ENCODE peak calls at places on chromosome 16, in five cellular contexts. One of them, this sample, is unnamed.

GRCh38 chr16:50208460-50208931 is 55.4 kb downstream of the TENT4B start:
- DNase-seq in HFF-Myc: peak
- DNase-seq in epithelial cell of esophagus: peak
- DNase-seq in amniotic stem cell: no peak
- DNase-seq in amygdala: no peak
- DNase-seq in this sample: no peak

GRCh38 chr16:90032664-90033346 is 13.5 kb upstream of the DBNDD1 start:
- DNase-seq in HFF-Myc: no peak
- DNase-seq in epithelial cell of esophagus: no peak
- DNase-seq in amniotic stem cell: no peak
- DNase-seq in amygdala: no peak
- DNase-seq in this sample: no peak

GRCh38 chr16:66953462-66954096 is 7.5 kb upstream of the CES3 start:
- DNase-seq in HFF-Myc: no peak
- DNase-seq in epithelial cell of esophagus: peak
- DNase-seq in amniotic stem cell: no peak
- DNase-seq in amygdala: no peak
- DNase-seq in this sample: no peak

GRCh38 chr16:75860654-75861053 is 134.4 kb upstream of the CPHXL start:
- DNase-seq in HFF-Myc: no peak
- DNase-seq in epithelial cell of esophagus: peak
- DNase-seq in amniotic stem cell: no peak
- DNase-seq in amygdala: peak
- DNase-seq in this sample: no peak

GRCh38 chr16:49022351-49022963 is 259.2 kb downstream of the CBLN1 start:
- DNase-seq in HFF-Myc: no peak
- DNase-seq in epithelial cell of esophagus: peak
- DNase-seq in amniotic stem cell: no peak
- DNase-seq in amygdala: no peak
- DNase-seq in this sample: no peak

GRCh38 chr16:142405-142804 is 3.9 kb upstream of the NPRL3 start:
- DNase-seq in HFF-Myc: no peak
- DNase-seq in epithelial cell of esophagus: no peak
- DNase-seq in amniotic stem cell: no peak
- DNase-seq in amygdala: peak
- DNase-seq in this sample: no peak

GRCh38 chr16:1639282-1639681 is 27.1 kb downstream of the CRAMP1 start:
- DNase-seq in HFF-Myc: no peak
- DNase-seq in epithelial cell of esophagus: no peak
- DNase-seq in amniotic stem cell: no peak
- DNase-seq in amygdala: no peak
- DNase-seq in this sample: no peak

GRCh38 chr16:50947826-50948225 is 203.2 kb downstream of the SALL1 start:
- DNase-seq in HFF-Myc: no peak
- DNase-seq in epithelial cell of esophagus: no peak
- DNase-seq in amniotic stem cell: no peak
- DNase-seq in amygdala: no peak
- DNase-seq in this sample: no peak

GRCh38 chr16:81004646-81005353 is 1.9 kb downstream of the CMC2 start:
- DNase-seq in HFF-Myc: peak
- DNase-seq in epithelial cell of esophagus: peak
- DNase-seq in amniotic stem cell: peak
- DNase-seq in amygdala: no peak
- DNase-seq in this sample: peak

GRCh38 chr16:89330177-89330856 is 112.8 kb downstream of the ZNF778 start:
- DNase-seq in HFF-Myc: no peak
- DNase-seq in epithelial cell of esophagus: peak
- DNase-seq in amniotic stem cell: no peak
- DNase-seq in amygdala: no peak
- DNase-seq in this sample: no peak

GRCh38 chr16:2156025-2156848 is 655 bp downstream of the TRAF7 start:
- DNase-seq in HFF-Myc: no peak
- DNase-seq in epithelial cell of esophagus: peak
- DNase-seq in amniotic stem cell: no peak
- DNase-seq in amygdala: no peak
- DNase-seq in this sample: no peak

GRCh38 chr16:85390511-85391174 is 222.5 kb upstream of the GSE1 start:
- DNase-seq in HFF-Myc: no peak
- DNase-seq in epithelial cell of esophagus: peak
- DNase-seq in amniotic stem cell: no peak
- DNase-seq in amygdala: no peak
- DNase-seq in this sample: no peak

GRCh38 chr16:28846933-28847273 is 755 bp upstream of the TUFM start:
- DNase-seq in HFF-Myc: no peak
- DNase-seq in epithelial cell of esophagus: no peak
- DNase-seq in amniotic stem cell: no peak
- DNase-seq in amygdala: no peak
- DNase-seq in this sample: no peak

GRCh38 chr16:3188925-3189825 is 1.2 kb downstream of the OR1F1 start:
- DNase-seq in HFF-Myc: no peak
- DNase-seq in epithelial cell of esophagus: peak
- DNase-seq in amniotic stem cell: peak
- DNase-seq in amygdala: no peak
- DNase-seq in this sample: no peak

GRCh38 chr16:2784536-2785100 is 2.7 kb downstream of the PRSS33 start:
- DNase-seq in HFF-Myc: no peak
- DNase-seq in epithelial cell of esophagus: no peak
- DNase-seq in amniotic stem cell: no peak
- DNase-seq in amygdala: no peak
- DNase-seq in this sample: no peak

GRCh38 chr16:241866-242265 is 7.2 kb downstream of the FAM234A start:
- DNase-seq in HFF-Myc: no peak
- DNase-seq in epithelial cell of esophagus: no peak
- DNase-seq in amniotic stem cell: no peak
- DNase-seq in amygdala: no peak
- DNase-seq in this sample: no peak

GRCh38 chr16:85028638-85029412 is 1.2 kb downstream of the KIAA0513 start:
- DNase-seq in HFF-Myc: no peak
- DNase-seq in epithelial cell of esophagus: peak
- DNase-seq in amniotic stem cell: peak
- DNase-seq in amygdala: no peak
- DNase-seq in this sample: no peak

GRCh38 chr16:84450176-84450865 is 54.1 kb downstream of the MEAK7 start:
- DNase-seq in HFF-Myc: no peak
- DNase-seq in epithelial cell of esophagus: no peak
- DNase-seq in amniotic stem cell: no peak
- DNase-seq in amygdala: no peak
- DNase-seq in this sample: no peak

GRCh38 chr16:21159281-21159951 is 942 bp downstream of the LDAF1 start:
- DNase-seq in HFF-Myc: no peak
- DNase-seq in epithelial cell of esophagus: peak
- DNase-seq in amniotic stem cell: no peak
- DNase-seq in amygdala: peak
- DNase-seq in this sample: no peak

GRCh38 chr16:66857437-66857836 is 13.2 kb downstream of the CA7 start:
- DNase-seq in HFF-Myc: no peak
- DNase-seq in epithelial cell of esophagus: no peak
- DNase-seq in amniotic stem cell: no peak
- DNase-seq in amygdala: no peak
- DNase-seq in this sample: no peak

GRCh38 chr16:1906052-1906845 is 12.0 kb downstream of the HS3ST6 start:
- DNase-seq in HFF-Myc: no peak
- DNase-seq in epithelial cell of esophagus: no peak
- DNase-seq in amniotic stem cell: no peak
- DNase-seq in amygdala: no peak
- DNase-seq in this sample: no peak

GRCh38 chr16:11497851-11498289 is 88.8 kb downstream of the LITAF start:
- DNase-seq in HFF-Myc: no peak
- DNase-seq in epithelial cell of esophagus: peak
- DNase-seq in amniotic stem cell: no peak
- DNase-seq in amygdala: no peak
- DNase-seq in this sample: no peak

GRCh38 chr16:66081967-66082366 is 284.5 kb upstream of the CDH5 start:
- DNase-seq in HFF-Myc: peak
- DNase-seq in epithelial cell of esophagus: peak
- DNase-seq in amniotic stem cell: no peak
- DNase-seq in amygdala: no peak
- DNase-seq in this sample: no peak

GRCh38 chr16:80743772-80744171 is 60.6 kb downstream of the CDYL2 start:
- DNase-seq in HFF-Myc: no peak
- DNase-seq in epithelial cell of esophagus: no peak
- DNase-seq in amniotic stem cell: no peak
- DNase-seq in amygdala: no peak
- DNase-seq in this sample: no peak

GRCh38 chr16:25066426-25066746 is 45.2 kb upstream of the LCMT1 start:
- DNase-seq in HFF-Myc: no peak
- DNase-seq in epithelial cell of esophagus: no peak
- DNase-seq in amniotic stem cell: no peak
- DNase-seq in amygdala: no peak
- DNase-seq in this sample: no peak

GRCh38 chr16:57522960-57523359 is 13.4 kb downstream of the CCDC102A start:
- DNase-seq in HFF-Myc: no peak
- DNase-seq in epithelial cell of esophagus: no peak
- DNase-seq in amniotic stem cell: no peak
- DNase-seq in amygdala: no peak
- DNase-seq in this sample: no peak

GRCh38 chr16:87848676-87849345 is 20.5 kb downstream of the SLC7A5 start:
- DNase-seq in HFF-Myc: no peak
- DNase-seq in epithelial cell of esophagus: no peak
- DNase-seq in amniotic stem cell: no peak
- DNase-seq in amygdala: no peak
- DNase-seq in this sample: no peak

GRCh38 chr16:83738926-83739503 is 68.8 kb upstream of the HSBP1 start:
- DNase-seq in HFF-Myc: no peak
- DNase-seq in epithelial cell of esophagus: no peak
- DNase-seq in amniotic stem cell: no peak
- DNase-seq in amygdala: no peak
- DNase-seq in this sample: no peak

GRCh38 chr16:85128079-85128837 is 16.0 kb upstream of the CIBAR2 start:
- DNase-seq in HFF-Myc: no peak
- DNase-seq in epithelial cell of esophagus: no peak
- DNase-seq in amniotic stem cell: no peak
- DNase-seq in amygdala: no peak
- DNase-seq in this sample: no peak

GRCh38 chr16:7363397-7364053 is 30.9 kb downstream of the RBFOX1 start:
- DNase-seq in HFF-Myc: no peak
- DNase-seq in epithelial cell of esophagus: no peak
- DNase-seq in amniotic stem cell: no peak
- DNase-seq in amygdala: no peak
- DNase-seq in this sample: no peak

GRCh38 chr16:47986031-47986430 is 169.8 kb downstream of the ABCC12 start:
- DNase-seq in HFF-Myc: no peak
- DNase-seq in epithelial cell of esophagus: no peak
- DNase-seq in amniotic stem cell: no peak
- DNase-seq in amygdala: no peak
- DNase-seq in this sample: no peak

This sample was measured in NCI-H2107.